ENCODE peak calls at places on chromosome 6, in four cellular contexts. K is WTC11, R is K562, H is A549. O is an unnamed sample.

GRCh38 chr6:7047966-7048365 is 59.8 kb upstream of the RREB1 start:
- DNase-seq in R (peak; percentile 41), H (no peak), K (no peak), O (no peak)

GRCh38 chr6:8108031-8108660 is 5.8 kb upstream of the EEF1E1 start:
- DNase-seq in R (peak; percentile 35), H (peak; percentile 55), K (no peak), O (peak; percentile 93)

GRCh38 chr6:54481096-54481495 is 172.9 kb downstream of the TINAG start:
- DNase-seq in K (no peak), R (no peak), H (no peak), O (peak; percentile 27)

GRCh38 chr6:21856844-21857243 is 263.3 kb downstream of the SOX4 start:
- DNase-seq in R (no peak), K (no peak), H (no peak), O (no peak)

GRCh38 chr6:7975764-7976146 is 65.2 kb upstream of the TXNDC5 start:
- DNase-seq in H (no peak), K (no peak), R (no peak), O (peak; percentile 27)

GRCh38 chr6:44065443-44066115 is 61.7 kb downstream of the MRPL14 start:
- DNase-seq in H (no peak), K (no peak), R (no peak), O (no peak)

GRCh38 chr6:4323322-4323721 is 187.9 kb upstream of the ECI2 start:
- DNase-seq in R (no peak), K (no peak), H (no peak), O (no peak)

GRCh38 chr6:123875784-123876183 is 72.1 kb downstream of the NKAIN2 start:
- DNase-seq in R (no peak), H (no peak), K (no peak), O (no peak)

GRCh38 chr6:26157838-26158580 is 70.8 kb downstream of the HFE start:
- DNase-seq in H (peak; percentile 87), K (peak; percentile 70), R (peak; percentile 73), O (peak; percentile 100)

GRCh38 chr6:26157150-26157837 is 70.1 kb downstream of the HFE start:
- DNase-seq in R (peak; percentile 63), K (peak; percentile 77), H (peak; percentile 30), O (no peak)

GRCh38 chr6:26156105-26156849 is 69.0 kb downstream of the HFE start:
- DNase-seq in K (peak; percentile 81), R (peak; percentile 97), H (peak; percentile 78), O (peak; percentile 88)

GRCh38 chr6:26156850-26157149 is 69.6 kb downstream of the HFE start:
- DNase-seq in H (no peak), K (no peak), R (no peak), O (no peak)

DNA sequence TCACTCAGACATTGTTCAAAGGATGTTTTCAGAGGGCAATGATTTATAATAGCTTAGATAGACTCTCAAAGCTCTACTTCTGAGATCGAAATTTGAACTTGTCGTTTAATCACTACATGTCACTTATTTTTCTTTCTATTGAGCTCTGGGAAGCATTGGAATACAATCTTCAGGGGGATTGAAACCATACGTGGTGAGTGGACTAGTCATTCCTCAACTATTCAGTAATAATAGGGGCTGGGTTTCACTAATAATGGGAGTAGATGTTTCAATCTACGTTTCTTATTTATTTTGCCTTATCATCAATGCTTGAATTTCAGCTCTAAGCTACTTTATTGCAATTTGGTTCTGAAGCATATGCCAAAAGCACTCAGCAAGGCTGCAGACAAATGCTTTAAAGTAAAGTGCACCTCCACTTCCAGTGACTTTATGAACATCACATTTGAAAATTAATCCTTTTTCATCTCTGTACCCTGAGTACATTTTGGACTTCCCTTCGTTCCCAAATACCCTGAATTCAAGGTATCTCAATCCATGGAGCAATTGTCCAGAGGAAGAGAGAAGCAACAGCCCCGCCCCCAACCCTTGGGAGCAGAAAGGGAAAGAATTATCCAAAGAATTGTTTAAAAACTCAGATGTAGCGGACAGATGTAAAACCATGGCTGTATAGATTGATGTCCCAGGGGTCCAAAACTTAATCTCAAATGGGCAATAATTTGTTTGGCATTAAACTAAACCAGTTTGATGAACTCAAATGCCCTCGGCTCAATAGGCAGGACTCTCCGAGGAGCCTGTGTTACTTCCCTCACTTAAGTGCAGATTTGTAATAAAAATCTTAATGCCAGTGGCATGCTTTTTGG is 68.1 kb downstream of the HFE start:
- DNase-seq in K (peak; percentile 29), R (no peak), H (peak; percentile 18), O (peak; percentile 43)
- TF ChIP-seq HMGXB4 in K (no peak), R (peak; percentile 7), H (no peak), O (no peak)

GRCh38 chr6:17869753-17870050 is 117.7 kb downstream of the KIF13A start:
- DNase-seq in H (no peak), K (no peak), R (no peak), O (no peak)
- TF ChIP-seq HMGXB4 in H (no peak), K (no peak), R (no peak), O (no peak)

GRCh38 chr6:125301435-125302391 is at the start of gene HDDC2:
- DNase-seq in K (peak; percentile 75), H (peak; percentile 28), R (peak; percentile 89), O (peak; percentile 68)

GRCh38 chr6:125302840-125303511 is 1.2 kb upstream of the HDDC2 start:
- DNase-seq in H (no peak), R (peak; percentile 37), K (no peak), O (no peak)

GRCh38 chr6:125299257-125299656 is 2.5 kb downstream of the HDDC2 start:
- DNase-seq in H (no peak), R (no peak), K (no peak), O (no peak)

GRCh38 chr6:125303512-125303854 is 1.7 kb upstream of the HDDC2 start:
- DNase-seq in R (no peak), K (no peak), H (no peak), O (no peak)

GRCh38 chr6:125300992-125301434 is 754 bp downstream of the HDDC2 start:
- DNase-seq in R (peak; percentile 23), H (no peak), K (no peak), O (no peak)
- TF ChIP-seq HMGXB4 in R (no peak), H (no peak), K (no peak), O (no peak)

GRCh38 chr6:18261877-18262276 is 2.5 kb downstream of the DEK start:
- DNase-seq in R (no peak), H (no peak), K (no peak), O (no peak)
- TF ChIP-seq HMGXB4 in R (no peak), H (no peak), K (no peak), O (no peak)

GRCh38 chr6:26234421-26235239 is 130.4 kb upstream of the BTN3A2 start:
- DNase-seq in H (peak; percentile 80), K (no peak), R (peak; percentile 73), O (no peak)
- TF ChIP-seq HMGXB4 in H (no peak), K (peak; percentile 56), R (no peak), O (no peak)

DNA sequence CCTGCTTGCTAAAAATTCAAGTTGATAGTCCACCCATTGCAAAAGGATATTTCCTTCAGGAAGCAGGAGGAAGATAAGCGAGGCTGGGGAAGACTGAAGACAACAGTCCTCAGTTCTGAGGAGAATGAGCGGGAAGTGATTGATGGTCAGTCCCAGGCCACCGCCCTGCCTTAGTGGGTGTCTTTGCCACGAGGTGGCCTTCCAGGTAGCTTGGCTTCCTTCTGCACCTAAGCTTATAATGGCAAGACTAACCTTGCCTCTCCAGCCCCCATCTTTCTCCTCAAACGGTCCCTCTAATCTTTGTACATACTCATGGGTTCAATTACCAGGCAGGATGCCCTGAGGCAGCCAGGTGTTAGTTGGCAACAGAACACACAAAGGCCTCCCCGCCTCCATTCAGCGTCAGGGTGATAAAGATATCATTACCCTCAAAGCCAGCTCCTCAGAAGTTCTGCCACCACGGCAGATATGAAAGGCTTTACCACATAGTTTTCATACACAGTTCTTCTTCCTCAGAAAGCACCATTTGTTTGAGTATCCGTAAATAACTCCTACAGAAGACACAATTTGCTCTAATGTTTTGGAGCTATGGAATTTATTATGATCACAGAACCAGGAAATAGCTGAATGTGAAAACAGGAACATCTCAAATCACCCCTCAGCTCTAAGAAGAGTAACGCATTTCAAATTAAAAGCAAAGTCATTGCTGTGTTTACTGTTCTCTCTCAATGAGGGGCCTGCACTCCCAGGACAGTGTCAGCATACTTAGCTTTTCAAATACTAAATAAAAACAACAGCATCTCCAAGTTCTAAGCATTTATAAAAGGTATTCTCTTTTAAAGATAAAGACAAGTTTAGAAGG is 249.3 kb downstream of the ATXN1 start:
- DNase-seq in K (no peak), R (no peak), H (no peak), O (no peak)
- TF ChIP-seq HMGXB4 in K (no peak), R (no peak), H (no peak), O (no peak)

DNA sequence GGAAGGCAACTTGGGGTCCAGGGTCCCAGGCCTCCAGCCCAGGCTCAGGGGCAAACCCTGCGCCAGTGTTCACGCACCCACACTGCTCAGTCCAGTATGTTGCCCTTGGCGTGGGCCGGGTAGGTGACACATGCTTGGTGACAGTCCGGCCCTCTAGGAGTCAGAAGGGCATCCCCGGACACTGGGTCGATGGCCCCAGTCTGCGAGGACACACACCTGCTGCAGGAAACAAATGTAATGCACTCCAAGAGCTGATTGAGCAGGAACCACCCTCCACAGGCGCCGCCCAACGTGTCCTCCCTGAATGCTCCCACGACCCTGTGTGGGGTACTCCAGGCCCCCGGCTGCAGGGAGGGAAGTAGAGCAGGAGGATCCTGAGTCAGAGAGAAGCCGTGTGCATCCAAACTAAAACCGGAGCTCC is 160.7 kb downstream of the DLL1 start:
- DNase-seq in H (no peak), K (no peak), R (no peak), O (no peak)
- TF ChIP-seq HMGXB4 in H (no peak), K (no peak), R (no peak), O (no peak)

DNA sequence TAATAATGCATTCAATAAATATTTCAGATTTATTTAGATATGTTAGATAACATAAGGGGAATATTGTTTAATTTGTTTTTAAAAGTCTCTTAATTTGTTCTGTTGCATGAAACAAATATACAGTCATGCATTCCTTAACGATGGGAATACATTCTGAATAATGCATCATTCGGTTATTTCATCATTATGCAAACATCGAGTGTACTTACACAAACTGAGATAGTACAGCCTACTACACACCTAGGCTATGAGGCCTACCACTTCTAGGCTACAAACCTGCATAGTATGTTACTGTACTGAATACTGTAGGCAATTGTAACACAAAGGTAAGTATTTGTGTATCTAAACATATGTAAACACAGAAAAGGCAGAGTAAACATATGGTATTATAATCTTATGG is 118.7 kb downstream of the EPHA7 start:
- DNase-seq in R (no peak), K (no peak), H (no peak), O (no peak)
- TF ChIP-seq HMGXB4 in R (no peak), K (no peak), H (no peak), O (no peak)

GRCh38 chr6:151690768-151691562 is 116.5 kb upstream of the ESR1 start:
- DNase-seq in K (no peak), R (no peak), H (no peak), O (no peak)
- TF ChIP-seq HMGXB4 in K (no peak), R (no peak), H (no peak), O (no peak)

DNA sequence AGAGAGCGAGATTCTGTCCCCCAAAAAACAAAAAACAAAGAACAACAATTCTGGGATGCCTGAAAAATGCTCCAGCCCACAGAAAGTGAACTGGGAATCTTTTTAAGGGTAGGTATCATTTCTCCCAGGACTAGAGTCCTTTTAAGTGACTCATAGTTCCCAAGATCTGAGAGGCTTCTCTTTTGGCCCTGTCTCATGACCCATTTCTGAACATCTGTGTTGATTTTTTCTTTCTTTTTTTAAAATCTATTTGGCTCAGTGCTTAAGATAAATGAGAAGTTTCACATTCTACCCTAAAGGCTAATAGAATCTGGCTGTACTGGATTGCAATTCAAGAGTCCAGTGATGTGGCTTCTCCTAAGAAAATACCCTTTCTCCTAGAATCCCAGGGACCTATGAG is 217.6 kb upstream of the FOXQ1 start:
- DNase-seq in K (no peak), R (no peak), H (no peak), O (no peak)
- TF ChIP-seq HMGXB4 in K (no peak), R (no peak), H (no peak), O (no peak)

O was measured in HepG2.